ENCODE peak calls at places on chromosomes 12 and 14, in nine cellular contexts. One of them, this sample, is unnamed.

GRCh38 chr14:82911930-82912329 is 1378.3 kb upstream of the SEL1L start:
- DNase-seq in thoracic aorta: no peak
- DNase-seq in PC-3: no peak
- DNase-seq in stomach: no peak
- DNase-seq in cardiac muscle cell: no peak
- DNase-seq in gastrocnemius medialis: no peak
- DNase-seq in upper lobe of left lung: no peak
- DNase-seq in tibial artery: no peak
- DNase-seq in neural progenitor cell: peak; percentile 31
- DNase-seq in this sample: no peak

GRCh38 chr12:68042212-68042699 is 53.0 kb downstream of the IFNG-AS1 start:
- DNase-seq in thoracic aorta: no peak
- DNase-seq in PC-3: no peak
- DNase-seq in stomach: no peak
- DNase-seq in cardiac muscle cell: peak; percentile 1
- DNase-seq in gastrocnemius medialis: no peak
- DNase-seq in upper lobe of left lung: no peak
- DNase-seq in tibial artery: no peak
- DNase-seq in neural progenitor cell: no peak
- DNase-seq in this sample: no peak

GRCh38 chr14:103736546-103737431 is 21.2 kb downstream of the ZFYVE21 start:
- DNase-seq in thoracic aorta: no peak
- DNase-seq in PC-3: no peak
- DNase-seq in stomach: no peak
- DNase-seq in cardiac muscle cell: no peak
- DNase-seq in gastrocnemius medialis: no peak
- DNase-seq in upper lobe of left lung: no peak
- DNase-seq in tibial artery: peak; percentile 82
- DNase-seq in neural progenitor cell: no peak
- DNase-seq in this sample: no peak

GRCh38 chr12:121811434-121812319 is 7.9 kb downstream of the SETD1B start:
- DNase-seq in thoracic aorta: no peak
- DNase-seq in PC-3: peak; percentile 84
- DNase-seq in stomach: peak; percentile 77
- DNase-seq in cardiac muscle cell: peak; percentile 83
- DNase-seq in gastrocnemius medialis: no peak
- DNase-seq in upper lobe of left lung: peak; percentile 81
- DNase-seq in tibial artery: no peak
- DNase-seq in neural progenitor cell: peak; percentile 92
- DNase-seq in this sample: peak; percentile 29

GRCh38 chr14:21382886-21383847 is 652 bp downstream of the SUPT16H start:
- DNase-seq in thoracic aorta: no peak
- DNase-seq in PC-3: peak; percentile 49
- DNase-seq in stomach: peak; percentile 30
- DNase-seq in cardiac muscle cell: peak; percentile 51
- DNase-seq in gastrocnemius medialis: no peak
- DNase-seq in upper lobe of left lung: peak; percentile 45
- DNase-seq in tibial artery: peak; percentile 31
- DNase-seq in neural progenitor cell: peak; percentile 59
- DNase-seq in this sample: peak; percentile 33

GRCh38 chr14:100825691-100826331 is at the start of gene MEG3:
- DNase-seq in thoracic aorta: no peak
- DNase-seq in PC-3: no peak
- DNase-seq in stomach: no peak
- DNase-seq in cardiac muscle cell: peak; percentile 83
- DNase-seq in gastrocnemius medialis: no peak
- DNase-seq in upper lobe of left lung: no peak
- DNase-seq in tibial artery: peak; percentile 41
- DNase-seq in neural progenitor cell: no peak
- DNase-seq in this sample: peak; percentile 76

GRCh38 chr14:33728010-33728498 is 222.8 kb downstream of the EGLN3 start:
- DNase-seq in thoracic aorta: no peak
- DNase-seq in PC-3: peak; percentile 70
- DNase-seq in stomach: no peak
- DNase-seq in cardiac muscle cell: no peak
- DNase-seq in gastrocnemius medialis: no peak
- DNase-seq in upper lobe of left lung: no peak
- DNase-seq in tibial artery: no peak
- DNase-seq in neural progenitor cell: no peak
- DNase-seq in this sample: no peak

GRCh38 chr12:56206373-56207166 is 15.2 kb downstream of the RNF41 start:
- DNase-seq in thoracic aorta: no peak
- DNase-seq in PC-3: peak; percentile 64
- DNase-seq in stomach: peak; percentile 58
- DNase-seq in cardiac muscle cell: peak; percentile 64
- DNase-seq in gastrocnemius medialis: peak; percentile 22
- DNase-seq in upper lobe of left lung: peak; percentile 62
- DNase-seq in tibial artery: peak; percentile 57
- DNase-seq in neural progenitor cell: peak; percentile 69
- DNase-seq in this sample: peak; percentile 62

GRCh38 chr14:53807580-53807979 is 149.0 kb downstream of the BMP4 start:
- DNase-seq in thoracic aorta: no peak
- DNase-seq in PC-3: peak; percentile 41
- DNase-seq in stomach: no peak
- DNase-seq in cardiac muscle cell: peak; percentile 6
- DNase-seq in gastrocnemius medialis: peak; percentile 24
- DNase-seq in upper lobe of left lung: no peak
- DNase-seq in tibial artery: peak; percentile 49
- DNase-seq in neural progenitor cell: no peak
- DNase-seq in this sample: no peak

GRCh38 chr12:570949-571794 is 92.1 kb downstream of the NINJ2 start:
- DNase-seq in thoracic aorta: peak; percentile 68
- DNase-seq in PC-3: peak; percentile 85
- DNase-seq in stomach: peak; percentile 83
- DNase-seq in cardiac muscle cell: peak; percentile 88
- DNase-seq in gastrocnemius medialis: peak; percentile 80
- DNase-seq in upper lobe of left lung: peak; percentile 77
- DNase-seq in tibial artery: peak; percentile 90
- DNase-seq in neural progenitor cell: peak; percentile 47
- DNase-seq in this sample: no peak

DNA sequence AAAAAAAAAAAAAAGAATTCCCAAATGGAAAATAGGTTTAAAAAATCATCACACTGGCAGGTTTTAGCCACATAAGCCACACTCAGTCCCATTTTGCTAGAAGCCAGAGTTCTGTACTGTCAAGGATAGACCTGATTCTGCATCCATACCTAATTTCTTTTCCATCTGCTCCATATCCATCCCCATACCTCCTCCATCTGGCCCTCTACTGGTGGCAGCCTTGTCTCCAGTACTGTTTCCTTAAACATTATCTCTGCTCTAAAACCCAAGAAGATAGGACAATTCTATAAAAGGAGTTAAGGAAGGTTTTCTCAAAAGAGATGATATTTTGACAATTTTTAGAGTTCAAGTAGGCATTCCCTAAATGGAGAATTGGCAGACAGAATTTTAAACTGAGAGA is 26.0 kb upstream of the RXYLT1 start:
- DNase-seq in thoracic aorta: no peak
- DNase-seq in PC-3: peak; percentile 31
- DNase-seq in stomach: no peak
- DNase-seq in cardiac muscle cell: no peak
- DNase-seq in gastrocnemius medialis: no peak
- DNase-seq in upper lobe of left lung: no peak
- DNase-seq in tibial artery: no peak
- DNase-seq in neural progenitor cell: no peak
- DNase-seq in this sample: no peak
- TF ChIP-seq CTCF in thoracic aorta: no peak
- TF ChIP-seq CTCF in PC-3: peak; percentile 47
- TF ChIP-seq CTCF in stomach: no peak
- TF ChIP-seq CTCF in cardiac muscle cell: no peak
- TF ChIP-seq CTCF in gastrocnemius medialis: no peak
- TF ChIP-seq CTCF in upper lobe of left lung: no peak
- TF ChIP-seq CTCF in tibial artery: no peak
- TF ChIP-seq CTCF in neural progenitor cell: peak; percentile 8
- TF ChIP-seq CTCF in this sample: peak; percentile 65

GRCh38 chr12:14379508-14379907 is 14.0 kb downstream of the ATF7IP start:
- DNase-seq in thoracic aorta: no peak
- DNase-seq in PC-3: no peak
- DNase-seq in stomach: no peak
- DNase-seq in cardiac muscle cell: no peak
- DNase-seq in gastrocnemius medialis: no peak
- DNase-seq in upper lobe of left lung: no peak
- DNase-seq in tibial artery: no peak
- DNase-seq in neural progenitor cell: no peak
- DNase-seq in this sample: no peak

GRCh38 chr12:14390885-14391530 is 25.5 kb downstream of the ATF7IP start:
- DNase-seq in thoracic aorta: no peak
- DNase-seq in PC-3: no peak
- DNase-seq in stomach: no peak
- DNase-seq in cardiac muscle cell: no peak
- DNase-seq in gastrocnemius medialis: no peak
- DNase-seq in upper lobe of left lung: no peak
- DNase-seq in tibial artery: no peak
- DNase-seq in neural progenitor cell: no peak
- DNase-seq in this sample: no peak

GRCh38 chr12:14390449-14390848 is 25.0 kb downstream of the ATF7IP start:
- DNase-seq in thoracic aorta: no peak
- DNase-seq in PC-3: no peak
- DNase-seq in stomach: no peak
- DNase-seq in cardiac muscle cell: no peak
- DNase-seq in gastrocnemius medialis: no peak
- DNase-seq in upper lobe of left lung: no peak
- DNase-seq in tibial artery: no peak
- DNase-seq in neural progenitor cell: no peak
- DNase-seq in this sample: no peak

GRCh38 chr12:14387472-14387871 is 22.0 kb downstream of the ATF7IP start:
- DNase-seq in thoracic aorta: no peak
- DNase-seq in PC-3: no peak
- DNase-seq in stomach: no peak
- DNase-seq in cardiac muscle cell: no peak
- DNase-seq in gastrocnemius medialis: no peak
- DNase-seq in upper lobe of left lung: no peak
- DNase-seq in tibial artery: no peak
- DNase-seq in neural progenitor cell: no peak
- DNase-seq in this sample: no peak

DNA sequence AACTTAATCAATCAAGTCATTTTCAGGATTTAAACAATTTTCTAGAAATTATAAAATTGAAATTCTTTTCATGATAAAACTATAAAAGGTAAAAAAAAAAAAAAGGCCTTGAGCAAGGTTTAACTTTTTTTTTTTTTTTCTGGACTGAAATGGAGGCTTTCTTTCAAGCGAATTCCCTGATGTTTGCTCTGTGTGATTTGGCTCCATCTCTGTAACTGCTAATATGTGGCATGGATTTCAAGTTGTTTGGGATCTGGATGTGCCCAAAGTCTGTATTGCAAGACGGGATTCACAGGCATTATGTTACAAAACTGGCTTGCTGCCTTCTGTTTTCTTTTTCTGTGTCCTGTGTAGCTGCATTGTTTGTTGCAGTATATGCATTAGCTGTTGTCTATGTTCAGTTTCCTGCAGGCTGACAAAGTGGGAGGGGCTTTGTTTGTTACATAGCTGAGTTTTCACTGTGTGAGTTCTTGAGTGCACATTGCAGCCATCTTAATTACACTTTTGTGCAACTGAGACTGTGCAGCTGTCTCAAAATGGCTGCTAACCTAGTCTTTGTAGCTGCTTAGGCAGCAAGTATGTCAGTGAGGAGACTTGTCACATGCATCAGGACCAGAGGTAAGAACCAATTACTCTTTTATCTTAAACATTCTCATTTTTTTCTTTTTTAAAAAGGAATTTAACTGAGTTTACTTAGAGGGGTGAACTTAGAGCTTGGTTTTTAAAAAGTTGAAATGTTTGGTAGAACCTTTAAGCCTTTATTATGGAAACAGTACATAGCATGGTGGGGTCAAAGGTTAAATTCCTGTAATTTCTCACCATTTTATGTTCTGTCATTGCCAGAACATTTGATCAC is 19.5 kb downstream of the ATF7IP start:
- DNase-seq in thoracic aorta: no peak
- DNase-seq in PC-3: peak; percentile 68
- DNase-seq in stomach: peak; percentile 41
- DNase-seq in cardiac muscle cell: peak; percentile 96
- DNase-seq in gastrocnemius medialis: peak; percentile 56
- DNase-seq in upper lobe of left lung: peak; percentile 53
- DNase-seq in tibial artery: peak; percentile 47
- DNase-seq in neural progenitor cell: peak; percentile 90
- DNase-seq in this sample: peak; percentile 93
- H3K27ac ChIP-seq in thoracic aorta: peak overlapping the region; percentile 51
- H3K27ac ChIP-seq in PC-3: peak overlapping the region; percentile 18
- H3K27ac ChIP-seq in stomach: peak overlapping the region; percentile 67
- H3K27ac ChIP-seq in cardiac muscle cell: peak overlapping the region; percentile 91
- H3K27ac ChIP-seq in gastrocnemius medialis: peak overlapping the region; percentile 70
- H3K27ac ChIP-seq in upper lobe of left lung: peak overlapping the region; percentile 54
- H3K27ac ChIP-seq in tibial artery: peak overlapping the region; percentile 73
- H3K27ac ChIP-seq in neural progenitor cell: peak overlapping the region; percentile 94
- H3K27ac ChIP-seq in this sample: peak overlapping the region; percentile 83

GRCh38 chr12:12681061-12681765 is 14.8 kb downstream of the GPR19 start:
- DNase-seq in thoracic aorta: no peak
- DNase-seq in PC-3: no peak
- DNase-seq in stomach: no peak
- DNase-seq in cardiac muscle cell: no peak
- DNase-seq in gastrocnemius medialis: no peak
- DNase-seq in upper lobe of left lung: no peak
- DNase-seq in tibial artery: no peak
- DNase-seq in neural progenitor cell: no peak
- DNase-seq in this sample: no peak
- H3K4me3 ChIP-seq in thoracic aorta: no peak overlapping the region
- H3K4me3 ChIP-seq in PC-3: no peak overlapping the region
- H3K4me3 ChIP-seq in stomach: no peak overlapping the region
- H3K4me3 ChIP-seq in cardiac muscle cell: no peak overlapping the region
- H3K4me3 ChIP-seq in gastrocnemius medialis: no peak overlapping the region
- H3K4me3 ChIP-seq in upper lobe of left lung: no peak overlapping the region
- H3K4me3 ChIP-seq in tibial artery: no peak overlapping the region
- H3K4me3 ChIP-seq in neural progenitor cell: peak overlapping the region; percentile 87
- H3K4me3 ChIP-seq in this sample: no peak overlapping the region

GRCh38 chr12:112486361-112486760 is 67.6 kb downstream of the PTPN11 start:
- DNase-seq in thoracic aorta: no peak
- DNase-seq in PC-3: no peak
- DNase-seq in stomach: no peak
- DNase-seq in cardiac muscle cell: no peak
- DNase-seq in gastrocnemius medialis: no peak
- DNase-seq in upper lobe of left lung: no peak
- DNase-seq in tibial artery: no peak
- DNase-seq in neural progenitor cell: no peak
- DNase-seq in this sample: no peak

GRCh38 chr12:112482734-112483133 is 64.0 kb downstream of the PTPN11 start:
- DNase-seq in thoracic aorta: no peak
- DNase-seq in PC-3: no peak
- DNase-seq in stomach: no peak
- DNase-seq in cardiac muscle cell: no peak
- DNase-seq in gastrocnemius medialis: no peak
- DNase-seq in upper lobe of left lung: no peak
- DNase-seq in tibial artery: no peak
- DNase-seq in neural progenitor cell: no peak
- DNase-seq in this sample: no peak

DNA sequence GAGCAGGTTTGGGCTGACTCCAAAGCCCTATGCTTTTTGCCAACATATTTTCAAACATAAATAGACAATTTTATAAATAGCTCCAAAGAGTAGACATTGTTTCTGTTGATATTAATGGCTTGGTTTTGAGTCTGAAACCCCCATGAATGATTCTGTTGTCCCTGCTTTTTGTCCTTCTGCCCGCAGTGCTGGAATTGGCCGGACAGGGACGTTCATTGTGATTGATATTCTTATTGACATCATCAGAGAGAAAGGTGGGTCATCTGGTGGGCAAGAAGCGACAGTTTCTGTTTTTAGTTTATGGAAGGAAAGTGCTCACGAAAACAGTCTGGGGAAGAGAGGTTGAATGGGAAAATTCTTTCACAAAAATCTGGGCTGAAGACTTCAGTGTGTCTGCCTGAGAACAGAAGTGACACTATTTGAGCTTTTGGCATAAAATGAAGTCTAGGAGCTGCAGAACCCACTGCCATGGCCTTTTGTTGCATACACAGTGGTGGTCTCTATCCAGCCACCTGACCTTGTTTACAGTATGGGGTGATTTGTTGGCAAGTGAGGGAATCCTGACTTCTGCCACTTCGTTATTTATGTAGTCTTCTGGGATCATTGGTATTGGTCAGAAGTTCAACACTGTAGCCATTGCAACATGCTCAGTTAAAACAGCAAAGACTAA is 69.6 kb downstream of the PTPN11 start:
- DNase-seq in thoracic aorta: no peak
- DNase-seq in PC-3: no peak
- DNase-seq in stomach: no peak
- DNase-seq in cardiac muscle cell: no peak
- DNase-seq in gastrocnemius medialis: no peak
- DNase-seq in upper lobe of left lung: no peak
- DNase-seq in tibial artery: no peak
- DNase-seq in neural progenitor cell: no peak
- DNase-seq in this sample: no peak
- TF ChIP-seq CTCF in thoracic aorta: no peak
- TF ChIP-seq CTCF in PC-3: no peak
- TF ChIP-seq CTCF in stomach: no peak
- TF ChIP-seq CTCF in cardiac muscle cell: no peak
- TF ChIP-seq CTCF in gastrocnemius medialis: no peak
- TF ChIP-seq CTCF in upper lobe of left lung: no peak
- TF ChIP-seq CTCF in tibial artery: no peak
- TF ChIP-seq CTCF in neural progenitor cell: no peak
- TF ChIP-seq CTCF in this sample: no peak